ENCODE peak calls at places on chromosomes 3 and 15, in four cellular contexts. K is cardiac muscle cell, E is SK-N-SH, A is transverse colon. T is an unnamed sample.

GRCh38 chr3:5217824-5218595 is 30.5 kb downstream of the EDEM1 start:
- DNase-seq in K (peak; percentile 77), A (no peak), E (no peak), T (peak; percentile 35)

GRCh38 chr3:30162579-30162978 is 443.8 kb upstream of the TGFBR2 start:
- DNase-seq in E (no peak), K (peak; percentile 26), A (no peak), T (no peak)

GRCh38 chr3:134859341-134859740 is 64.3 kb downstream of the EPHB1 start:
- DNase-seq in K (no peak), E (no peak), A (no peak), T (no peak)

GRCh38 chr3:150253622-150254021 is 154.5 kb upstream of the TSC22D2 start:
- DNase-seq in E (no peak), K (no peak), A (no peak), T (no peak)

GRCh38 chr3:108343479-108343870 is 47.1 kb downstream of the HHLA2 start:
- DNase-seq in K (no peak), A (no peak), E (no peak), T (no peak)

GRCh38 chr3:32937331-32937730 is 14.1 kb upstream of the CCR4 start:
- DNase-seq in E (no peak), K (peak; percentile 19), A (no peak), T (no peak)

GRCh38 chr3:168974628-168975403 is 688.7 kb downstream of the MECOM start:
- DNase-seq in E (no peak), A (no peak), K (no peak), T (no peak)

GRCh38 chr15:99495430-99496301 is 70.1 kb upstream of the MEF2A start:
- DNase-seq in E (no peak), K (peak; percentile 47), A (no peak), T (no peak)

GRCh38 chr3:74267583-74268184 is 346.8 kb downstream of the CNTN3 start:
- DNase-seq in A (peak; percentile 19), E (peak; percentile 48), K (peak; percentile 79), T (no peak)

GRCh38 chr15:32657941-32658340 is 16.4 kb downstream of the SCG5 start:
- DNase-seq in E (no peak), K (no peak), A (no peak), T (no peak)

GRCh38 chr3:151107701-151108100 is 22.2 kb downstream of the MED12L start:
- DNase-seq in E (no peak), K (no peak), A (no peak), T (no peak)

GRCh38 chr3:106578911-106579310 is 710.1 kb upstream of the CBLB start:
- DNase-seq in E (no peak), K (no peak), A (no peak), T (no peak)

GRCh38 chr3:101816215-101817149 is 32.8 kb upstream of the NFKBIZ start:
- DNase-seq in E (no peak), K (no peak), A (no peak), T (no peak)

GRCh38 chr3:39447637-39448483 is 19.6 kb upstream of the MOBP start:
- DNase-seq in E (peak; percentile 78), K (peak; percentile 91), A (peak; percentile 77), T (peak; percentile 51)

GRCh38 chr3:43752908-43753307 is 62.2 kb downstream of the ABHD5 start:
- DNase-seq in K (peak; percentile 28), A (no peak), E (no peak), T (no peak)

GRCh38 chr15:81013396-81013929 is 12.7 kb downstream of the TLNRD1 start:
- DNase-seq in E (no peak), A (no peak), K (no peak), T (no peak)

GRCh38 chr15:90471769-90472168 is 58.0 kb upstream of the CRTC3 start:
- DNase-seq in E (no peak), A (no peak), K (no peak), T (no peak)

GRCh38 chr3:33722186-33722585 is 4.1 kb upstream of the CLASP2 start:
- DNase-seq in A (no peak), E (no peak), K (peak; percentile 25), T (no peak)

GRCh38 chr3:111605493-111605892 is 10.3 kb upstream of the ZBED2 start:
- DNase-seq in E (no peak), A (no peak), K (no peak), T (no peak)

GRCh38 chr3:56983427-56983826 is 77.0 kb upstream of the SPATA12 start:
- DNase-seq in A (no peak), E (no peak), K (no peak), T (no peak)

GRCh38 chr15:70299931-70300858 is 202.5 kb upstream of the TLE3 start:
- DNase-seq in E (no peak), A (peak; percentile 64), K (no peak), T (no peak)

GRCh38 chr15:31265871-31266711 is 60.5 kb upstream of the KLF13 start:
- DNase-seq in A (peak; percentile 73), E (peak; percentile 52), K (peak; percentile 62), T (no peak)

GRCh38 chr3:53100818-53101466 is 29.3 kb downstream of the RFT1 start:
- DNase-seq in K (no peak), A (no peak), E (no peak), T (no peak)

GRCh38 chr3:71710906-71711494 is 14.2 kb downstream of the EIF4E3 start:
- DNase-seq in E (peak; percentile 72), A (no peak), K (peak; percentile 72), T (no peak)

GRCh38 chr3:189355481-189356201 is 183.9 kb downstream of the TPRG1 start:
- DNase-seq in K (peak; percentile 91), E (no peak), A (peak; percentile 23), T (no peak)

GRCh38 chr3:17111556-17111955 is 226.8 kb downstream of the PLCL2 start:
- DNase-seq in E (no peak), A (no peak), K (no peak), T (no peak)
- H3K27ac ChIP-seq in E (no peak overlapping the region), A (no peak overlapping the region), K (no peak overlapping the region), T (no peak overlapping the region)

DNA sequence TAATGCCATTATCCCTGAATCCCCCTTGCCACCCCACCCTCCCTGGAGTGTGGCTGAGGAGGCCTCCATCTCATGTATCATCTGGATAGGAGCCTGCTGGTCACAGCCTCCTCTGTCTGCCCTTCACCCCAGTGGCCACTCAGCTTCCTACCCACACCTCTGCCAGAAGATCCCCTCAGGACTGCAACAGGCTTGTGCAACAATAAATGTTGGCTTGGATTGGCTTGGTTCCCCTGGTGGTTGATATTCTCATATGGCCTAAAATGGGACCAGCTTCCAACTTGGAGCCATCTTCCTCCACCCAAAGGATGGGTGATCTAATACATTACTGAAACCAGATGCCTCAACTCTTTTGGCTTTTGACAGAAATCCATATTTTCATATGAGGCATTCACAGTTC is 34.9 kb downstream of the VIPR1 start:
- DNase-seq in A (no peak), E (no peak), K (no peak), T (no peak)
- TF ChIP-seq CTCF in A (no peak), E (no peak), K (no peak), T (no peak)

GRCh38 chr3:46869440-46869839 is 6.2 kb upstream of the MYL3 start:
- DNase-seq in K (no peak), A (no peak), E (no peak), T (no peak)
- H3K27ac ChIP-seq in K (no peak overlapping the region), A (no peak overlapping the region), E (no peak overlapping the region), T (no peak overlapping the region)

GRCh38 chr15:68389041-68389930 is 42.7 kb downstream of the ITGA11 start:
- DNase-seq in E (no peak), A (no peak), K (no peak), T (peak; percentile 12)
- TF ChIP-seq CTCF in E (no peak), A (no peak), K (peak; percentile 3), T (no peak)

GRCh38 chr3:185317674-185318073 is 45.3 kb upstream of the MAP3K13 start:
- DNase-seq in E (no peak), A (no peak), K (peak; percentile 19), T (no peak)
- H3K27ac ChIP-seq in E (no peak overlapping the region), A (peak overlapping the region; percentile 50), K (no peak overlapping the region), T (no peak overlapping the region)

GRCh38 chr3:15305366-15305844 is 27.0 kb downstream of the SH3BP5 start:
- DNase-seq in K (peak; percentile 75), A (no peak), E (peak; percentile 48), T (no peak)
- TF ChIP-seq CTCF in K (peak; percentile 42), A (peak; percentile 27), E (peak; percentile 42), T (no peak)

DNA sequence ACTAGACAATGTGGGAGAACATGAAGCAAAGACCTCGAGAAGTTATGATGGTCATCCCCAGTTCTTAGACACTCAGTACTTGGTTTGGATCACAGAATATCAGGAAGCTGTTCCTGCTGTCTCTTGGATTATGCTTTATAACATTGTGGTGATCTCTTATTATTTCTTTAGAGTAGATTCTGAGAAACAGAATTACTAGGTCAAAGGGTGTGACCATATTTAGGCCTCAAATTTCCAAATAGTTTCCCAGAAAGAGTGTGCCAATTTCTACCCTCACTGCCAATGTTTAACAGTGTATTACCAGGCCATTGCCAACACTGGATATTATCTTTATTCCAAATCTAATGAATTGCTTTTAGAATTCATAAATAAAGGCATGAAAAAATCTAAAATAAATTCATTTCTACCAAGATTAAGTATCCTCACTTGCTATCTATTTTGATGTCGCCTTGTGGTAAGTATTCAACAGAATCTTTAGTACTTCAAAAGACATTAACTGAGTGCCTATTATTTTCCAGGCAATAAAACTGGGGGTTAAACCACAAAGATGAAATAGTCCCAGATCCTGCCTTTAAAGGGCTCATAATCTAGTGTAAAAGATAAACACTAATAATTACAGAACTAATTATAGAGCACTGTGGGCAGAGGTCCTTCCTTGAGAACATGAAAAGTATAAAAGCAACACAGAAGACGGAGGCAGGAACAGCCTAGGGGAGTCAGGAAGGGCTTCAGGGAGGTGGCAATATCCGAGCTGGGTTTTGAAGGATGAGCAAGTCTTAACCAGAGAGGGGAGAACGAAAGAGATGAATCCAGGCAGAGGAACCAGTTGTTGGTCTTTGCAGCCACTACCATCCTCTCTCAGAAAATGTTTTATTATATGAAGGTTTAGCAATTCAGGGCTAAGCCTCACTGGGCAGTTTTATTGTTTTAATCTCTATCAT is 86.8 kb downstream of the IGF2BP2 start:
- DNase-seq in A (no peak), K (no peak), E (no peak), T (no peak)
- H3K27ac ChIP-seq in A (no peak overlapping the region), K (no peak overlapping the region), E (no peak overlapping the region), T (no peak overlapping the region)

GRCh38 chr3:146163584-146163983 is 2.6 kb upstream of the PLOD2 start:
- DNase-seq in A (no peak), E (no peak), K (peak; percentile 95), T (no peak)
- TF ChIP-seq CTCF in A (peak; percentile 38), E (peak; percentile 27), K (peak; percentile 21), T (no peak)

DNA sequence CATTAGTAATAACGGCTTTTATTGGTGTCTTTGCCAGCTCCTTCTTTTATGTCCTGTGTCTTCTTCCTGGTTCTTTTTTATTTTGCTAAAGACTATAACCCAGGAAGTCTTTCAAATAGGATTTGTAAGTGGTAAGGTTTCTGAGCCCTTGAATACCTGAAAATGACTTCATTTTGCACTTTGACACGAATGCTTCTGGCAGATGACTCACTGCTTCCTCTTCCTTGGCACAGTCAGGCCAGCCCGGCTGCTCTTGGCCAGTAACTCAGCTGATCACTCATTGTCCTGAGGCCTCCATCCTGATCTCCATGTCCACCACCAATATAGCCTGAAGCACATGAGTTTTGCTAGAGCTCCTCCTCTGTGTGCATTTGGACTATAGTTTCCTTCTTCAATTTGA is 48.7 kb upstream of the NR2E3 start:
- DNase-seq in E (no peak), A (peak; percentile 71), K (peak; percentile 75), T (no peak)
- H3K27ac ChIP-seq in E (peak overlapping the region; percentile 26), A (peak overlapping the region; percentile 64), K (no peak overlapping the region), T (no peak overlapping the region)